ENCODE peak calls at places on chromosome 17, in four cellular contexts. One of them, this sample, is unnamed.

GRCh38 chr17:32747856-32748255 is 129.1 kb downstream of the MYO1D start:
- DNase-seq in AML-193: no peak
- DNase-seq in thoracic aorta: no peak
- DNase-seq in ELF-1: no peak
- DNase-seq in this sample: no peak

GRCh38 chr17:72079700-72080099 is 41.1 kb upstream of the SOX9 start:
- DNase-seq in AML-193: no peak
- DNase-seq in thoracic aorta: no peak
- DNase-seq in ELF-1: no peak
- DNase-seq in this sample: no peak

GRCh38 chr17:7748098-7748775 is 30.7 kb downstream of the DNAH2 start:
- DNase-seq in AML-193: no peak
- DNase-seq in thoracic aorta: no peak
- DNase-seq in ELF-1: peak
- DNase-seq in this sample: no peak

GRCh38 chr17:42706732-42707131 is 24.4 kb downstream of the CNTNAP1 start:
- DNase-seq in AML-193: no peak
- DNase-seq in thoracic aorta: no peak
- DNase-seq in ELF-1: no peak
- DNase-seq in this sample: no peak

GRCh38 chr17:31310260-31310659 is 3.6 kb downstream of the EVI2B start:
- DNase-seq in AML-193: no peak
- DNase-seq in thoracic aorta: no peak
- DNase-seq in ELF-1: no peak
- DNase-seq in this sample: no peak

GRCh38 chr17:45965741-45966140 is 33.3 kb upstream of the STH start:
- DNase-seq in AML-193: no peak
- DNase-seq in thoracic aorta: no peak
- DNase-seq in ELF-1: no peak
- DNase-seq in this sample: no peak

GRCh38 chr17:58282442-58282841 is 1.7 kb upstream of the MPO start:
- DNase-seq in AML-193: no peak
- DNase-seq in thoracic aorta: no peak
- DNase-seq in ELF-1: no peak
- DNase-seq in this sample: no peak

GRCh38 chr17:16997514-16998429 is 25.9 kb upstream of the TNFRSF13B start:
- DNase-seq in AML-193: no peak
- DNase-seq in thoracic aorta: no peak
- DNase-seq in ELF-1: peak
- DNase-seq in this sample: no peak

GRCh38 chr17:77400445-77400870 is 259.7 kb downstream of the SEC14L1 start:
- DNase-seq in AML-193: peak
- DNase-seq in thoracic aorta: no peak
- DNase-seq in ELF-1: peak
- DNase-seq in this sample: no peak

GRCh38 chr17:64120159-64120558 is 9.8 kb downstream of the ERN1 start:
- DNase-seq in AML-193: no peak
- DNase-seq in thoracic aorta: no peak
- DNase-seq in ELF-1: no peak
- DNase-seq in this sample: no peak

GRCh38 chr17:73705594-73705993 is 61.3 kb upstream of the SDK2 start:
- DNase-seq in AML-193: no peak
- DNase-seq in thoracic aorta: no peak
- DNase-seq in ELF-1: peak
- DNase-seq in this sample: no peak

GRCh38 chr17:47698749-47699535 is 5.0 kb downstream of the TBKBP1 start:
- DNase-seq in AML-193: peak
- DNase-seq in thoracic aorta: no peak
- DNase-seq in ELF-1: peak
- DNase-seq in this sample: no peak

GRCh38 chr17:47291242-47291873 is 32.4 kb upstream of the EFCAB13 start:
- DNase-seq in AML-193: no peak
- DNase-seq in thoracic aorta: no peak
- DNase-seq in ELF-1: no peak
- DNase-seq in this sample: no peak

GRCh38 chr17:1239210-1239609 is 31.0 kb upstream of the BHLHA9 start:
- DNase-seq in AML-193: no peak
- DNase-seq in thoracic aorta: no peak
- DNase-seq in ELF-1: no peak
- DNase-seq in this sample: no peak

GRCh38 chr17:78113804-78114785 is 14.5 kb downstream of the TMC6 start:
- DNase-seq in AML-193: peak
- DNase-seq in thoracic aorta: no peak
- DNase-seq in ELF-1: no peak
- DNase-seq in this sample: no peak

GRCh38 chr17:50035930-50036329 is 20.0 kb upstream of the ITGA3 start:
- DNase-seq in AML-193: no peak
- DNase-seq in thoracic aorta: no peak
- DNase-seq in ELF-1: no peak
- DNase-seq in this sample: no peak

GRCh38 chr17:7477392-7478275 is 1.8 kb downstream of the ZBTB4 start:
- DNase-seq in AML-193: no peak
- DNase-seq in thoracic aorta: no peak
- DNase-seq in ELF-1: peak
- DNase-seq in this sample: no peak

GRCh38 chr17:65750678-65751077 is 189.2 kb upstream of the AXIN2 start:
- DNase-seq in AML-193: peak
- DNase-seq in thoracic aorta: no peak
- DNase-seq in ELF-1: no peak
- DNase-seq in this sample: no peak

GRCh38 chr17:1031711-1032110 is 34.8 kb downstream of the TIMM22 start:
- DNase-seq in AML-193: no peak
- DNase-seq in thoracic aorta: no peak
- DNase-seq in ELF-1: no peak
- DNase-seq in this sample: no peak

GRCh38 chr17:10050597-10051101 is 145.6 kb upstream of the RCVRN start:
- DNase-seq in AML-193: peak
- DNase-seq in thoracic aorta: no peak
- DNase-seq in ELF-1: no peak
- DNase-seq in this sample: no peak

GRCh38 chr17:74728033-74728701 is 8.9 kb upstream of the RAB37 start:
- DNase-seq in AML-193: no peak
- DNase-seq in thoracic aorta: no peak
- DNase-seq in ELF-1: no peak
- DNase-seq in this sample: no peak

GRCh38 chr17:50205931-50206505 is 4.6 kb upstream of the COL1A1 start:
- DNase-seq in AML-193: no peak
- DNase-seq in thoracic aorta: no peak
- DNase-seq in ELF-1: no peak
- DNase-seq in this sample: no peak

GRCh38 chr17:72614476-72614870 is 478.0 kb downstream of the SLC39A11 start:
- DNase-seq in AML-193: no peak
- DNase-seq in thoracic aorta: no peak
- DNase-seq in ELF-1: no peak
- DNase-seq in this sample: no peak

GRCh38 chr17:32523827-32524552 is 37.2 kb downstream of the CDK5R1 start:
- DNase-seq in AML-193: no peak
- DNase-seq in thoracic aorta: no peak
- DNase-seq in ELF-1: no peak
- DNase-seq in this sample: no peak

GRCh38 chr17:42311240-42312034 is 23.1 kb downstream of the STAT5A start:
- DNase-seq in AML-193: peak
- DNase-seq in thoracic aorta: peak
- DNase-seq in ELF-1: peak
- DNase-seq in this sample: no peak

GRCh38 chr17:40307691-40308289 is 1.2 kb upstream of the RARA start:
- DNase-seq in AML-193: no peak
- DNase-seq in thoracic aorta: no peak
- DNase-seq in ELF-1: no peak
- DNase-seq in this sample: no peak

GRCh38 chr17:39744836-39745215 is 7.1 kb downstream of the GRB7 start:
- DNase-seq in AML-193: no peak
- DNase-seq in thoracic aorta: no peak
- DNase-seq in ELF-1: no peak
- DNase-seq in this sample: no peak

GRCh38 chr17:31696184-31696602 is 162.9 kb downstream of the COPRS start:
- DNase-seq in AML-193: no peak
- DNase-seq in thoracic aorta: peak
- DNase-seq in ELF-1: peak
- DNase-seq in this sample: no peak

GRCh38 chr17:80029235-80029974 is 6.3 kb downstream of the TBC1D16 start:
- DNase-seq in AML-193: peak
- DNase-seq in thoracic aorta: peak
- DNase-seq in ELF-1: no peak
- DNase-seq in this sample: no peak

This sample was measured in SIG-M5.